ENCODE peak calls at places on chromosomes 1 and 21, in five cellular contexts. U is GM13976, O is left ventricle myocardium inferior, Z is right lobe of liver, J is stomach. S is an unnamed sample.

GRCh38 chr1:6142036-6142621 is 38.0 kb downstream of the CHD5 start:
- DNase-seq in U (no peak), Z (peak), J (no peak), O (no peak), S (no peak)

GRCh38 chr1:39133340-39133684 is 71.2 kb upstream of the MACF1 start:
- DNase-seq in U (no peak), O (no peak), J (no peak), Z (no peak), S (no peak)

GRCh38 chr1:62508187-62508758 is 71.4 kb downstream of the USP1 start:
- DNase-seq in J (no peak), O (no peak), Z (no peak), U (peak), S (peak)

GRCh38 chr1:78722947-78723346 is 73.3 kb downstream of the IFI44 start:
- DNase-seq in J (no peak), Z (no peak), O (no peak), U (no peak), S (no peak)

GRCh38 chr21:42437786-42438185 is 34.1 kb downstream of the UBASH3A start:
- DNase-seq in J (no peak), Z (no peak), O (no peak), U (no peak), S (no peak)

GRCh38 chr1:227558807-227559186 is 4.6 kb upstream of the ZNF678 start:
- DNase-seq in O (no peak), J (no peak), Z (no peak), U (peak), S (no peak)

GRCh38 chr1:225763815-225764548 is 13.6 kb upstream of the SRP9 start:
- DNase-seq in J (peak), O (no peak), Z (no peak), U (no peak), S (peak)

GRCh38 chr1:91526496-91526895 is 25.8 kb downstream of the CDC7 start:
- DNase-seq in U (no peak), O (no peak), Z (no peak), J (no peak), S (no peak)